ENCODE peak calls at places on chromosomes 2 and 18, in five cellular contexts. T is IMR-90; Q is tibial artery; F is colonic mucosa; X is CD4-positive, alpha-beta T cell. P is an unnamed sample.

GRCh38 chr2:237182422-237183123 is 96.9 kb downstream of the COPS8 start:
- DNase-seq in T (no peak), Q (no peak), F (no peak), X (no peak), P (no peak)

GRCh38 chr18:7886436-7886835 is 319.3 kb downstream of the PTPRM start:
- DNase-seq in T (no peak), Q (no peak), F (no peak), X (no peak), P (no peak)

GRCh38 chr18:61929881-61930640 is 37.3 kb upstream of the RNF152 start:
- DNase-seq in T (no peak), Q (no peak), F (no peak), X (no peak), P (no peak)

GRCh38 chr2:238938460-238939055 is 90.7 kb downstream of the TWIST2 start:
- DNase-seq in T (peak; percentile 94), Q (peak; percentile 92), F (peak; percentile 66), X (no peak), P (peak; percentile 96)

GRCh38 chr2:191350826-191351225 is 105.6 kb downstream of the MYO1B start:
- DNase-seq in T (peak; percentile 52), Q (no peak), F (no peak), X (no peak), P (no peak)

GRCh38 chr2:168189835-168190426 is 57.5 kb downstream of the STK39 start:
- DNase-seq in T (peak; percentile 84), Q (no peak), F (no peak), X (no peak), P (no peak)

GRCh38 chr2:51329512-51329911 is 297.6 kb upstream of the NRXN1 start:
- DNase-seq in T (peak; percentile 75), Q (no peak), F (no peak), X (no peak), P (no peak)

GRCh38 chr18:13179566-13180113 is 38.9 kb upstream of the LDLRAD4 start:
- DNase-seq in T (no peak), Q (no peak), F (peak; percentile 83), X (no peak), P (no peak)

GRCh38 chr2:36511858-36512630 is 85.9 kb downstream of the FEZ2 start:
- DNase-seq in T (no peak), Q (no peak), F (no peak), X (no peak), P (no peak)

GRCh38 chr2:19299522-19299921 is 58.9 kb downstream of the OSR1 start:
- DNase-seq in T (peak; percentile 31), Q (no peak), F (no peak), X (no peak), P (no peak)

GRCh38 chr2:62456721-62457539 is 49.1 kb downstream of the TMEM17 start:
- DNase-seq in T (peak; percentile 78), Q (peak; percentile 60), F (peak; percentile 76), X (peak; percentile 60), P (peak; percentile 76)

GRCh38 chr2:67840460-67841068 is 222.2 kb downstream of the C1D start:
- DNase-seq in T (peak; percentile 82), Q (peak; percentile 35), F (peak; percentile 58), X (no peak), P (no peak)

DNA sequence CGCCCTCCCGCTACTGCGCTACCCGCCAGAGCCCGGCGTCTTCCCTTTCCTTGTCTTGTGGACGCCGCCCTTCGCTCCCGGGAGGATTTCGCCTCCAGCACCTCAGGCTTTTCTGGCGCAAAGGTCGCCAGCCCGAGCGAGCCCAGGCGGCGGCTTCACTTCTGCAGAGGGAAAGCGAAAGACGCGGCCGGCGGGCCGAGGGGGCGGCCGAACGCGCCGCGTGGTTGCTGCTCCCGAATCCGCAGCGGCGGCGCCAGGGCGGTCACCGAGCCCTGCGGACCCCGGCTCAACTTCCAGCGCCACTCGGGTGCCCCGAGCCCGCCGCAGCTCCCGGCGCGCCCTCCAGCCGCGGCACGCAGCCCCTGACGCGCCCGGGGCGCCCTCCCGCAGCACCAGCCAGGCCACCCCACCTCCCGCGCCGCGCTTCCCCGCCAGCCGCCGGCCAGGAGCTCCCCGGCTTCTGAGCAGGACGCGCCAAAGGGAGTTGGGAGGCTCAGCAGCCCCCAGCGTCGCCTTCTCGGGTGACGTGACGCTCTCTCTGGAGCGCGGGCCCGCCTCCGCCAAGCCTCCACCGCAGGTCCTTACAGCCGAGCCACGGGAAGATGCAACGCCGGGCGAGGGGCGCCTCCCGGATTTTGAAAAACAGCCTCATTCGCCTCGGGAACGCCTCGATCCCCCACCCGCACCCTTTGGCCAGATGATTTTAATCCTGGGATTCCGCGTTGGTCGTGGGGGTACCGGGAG is 84.9 kb upstream of the EPB41L3 start:
- DNase-seq in T (peak; percentile 17), Q (peak; percentile 41), F (peak; percentile 82), X (no peak), P (peak; percentile 66)
- H3K27me3 ChIP-seq in T (peaks cover 18% of the 10 kb centered on the region), Q (peaks cover 33% of the 10 kb centered on the region), F (no peaks in the 10 kb centered on the region), X (peaks cover 38% of the 10 kb centered on the region), P (no peaks in the 10 kb centered on the region)

GRCh38 chr18:41144444-41144843 is 810.6 kb upstream of the PIK3C3 start:
- DNase-seq in T (peak; percentile 82), Q (no peak), F (no peak), X (no peak), P (no peak)
- H3K27ac ChIP-seq in T (no peak overlapping the region), Q (no peak overlapping the region), F (no peak overlapping the region), X (no peak overlapping the region), P (no peak overlapping the region)

GRCh38 chr2:118856330-118856977 is 9.0 kb upstream of the EN1 start:
- DNase-seq in T (no peak), Q (no peak), F (no peak), X (no peak), P (no peak)

GRCh38 chr2:118857677-118858484 is 10.4 kb upstream of the EN1 start:
- DNase-seq in T (no peak), Q (no peak), F (no peak), X (no peak), P (no peak)

GRCh38 chr2:118855451-118856279 is 8.2 kb upstream of the EN1 start:
- DNase-seq in T (peak; percentile 52), Q (peak; percentile 77), F (peak; percentile 85), X (peak; percentile 83), P (peak; percentile 76)

GRCh38 chr2:118858485-118859156 is 11.2 kb upstream of the EN1 start:
- DNase-seq in T (no peak), Q (no peak), F (no peak), X (no peak), P (no peak)

GRCh38 chr2:118856978-118857676 is 9.7 kb upstream of the EN1 start:
- DNase-seq in T (no peak), Q (no peak), F (no peak), X (no peak), P (no peak)
- H3K27me3 ChIP-seq in T (peaks cover 86% of the 10 kb centered on the region), Q (peaks cover 96% of the 10 kb centered on the region), F (peaks cover 81% of the 10 kb centered on the region), X (peaks cover 100% of the 10 kb centered on the region), P (peaks cover 51% of the 10 kb centered on the region)

GRCh38 chr2:75018162-75018561 is 59.7 kb downstream of the POLE4 start:
- DNase-seq in T (no peak), Q (no peak), F (no peak), X (no peak), P (no peak)
- H3K27ac ChIP-seq in T (no peak overlapping the region), Q (no peak overlapping the region), F (no peak overlapping the region), X (no peak overlapping the region), P (no peak overlapping the region)

GRCh38 chr2:170819941-170820646 is 3.4 kb downstream of the GAD1 start:
- DNase-seq in T (no peak), Q (no peak), F (no peak), X (no peak), P (no peak)
- H3K27me3 ChIP-seq in T (peaks cover 95% of the 10 kb centered on the region), Q (peaks cover 62% of the 10 kb centered on the region), F (peaks cover 82% of the 10 kb centered on the region), X (peaks cover 92% of the 10 kb centered on the region), P (peaks cover 49% of the 10 kb centered on the region)

GRCh38 chr18:79792988-79793355 is 4.8 kb upstream of the KCNG2 start:
- DNase-seq in T (no peak), Q (no peak), F (no peak), X (no peak), P (no peak)

GRCh38 chr18:79789091-79789891 is 8.4 kb upstream of the KCNG2 start:
- DNase-seq in T (no peak), Q (no peak), F (no peak), X (no peak), P (no peak)

GRCh38 chr18:79792096-79792987 is 5.4 kb upstream of the KCNG2 start:
- DNase-seq in T (no peak), Q (no peak), F (no peak), X (no peak), P (no peak)

GRCh38 chr18:79789901-79790885 is 7.5 kb upstream of the KCNG2 start:
- DNase-seq in T (no peak), Q (no peak), F (no peak), X (no peak), P (no peak)

DNA sequence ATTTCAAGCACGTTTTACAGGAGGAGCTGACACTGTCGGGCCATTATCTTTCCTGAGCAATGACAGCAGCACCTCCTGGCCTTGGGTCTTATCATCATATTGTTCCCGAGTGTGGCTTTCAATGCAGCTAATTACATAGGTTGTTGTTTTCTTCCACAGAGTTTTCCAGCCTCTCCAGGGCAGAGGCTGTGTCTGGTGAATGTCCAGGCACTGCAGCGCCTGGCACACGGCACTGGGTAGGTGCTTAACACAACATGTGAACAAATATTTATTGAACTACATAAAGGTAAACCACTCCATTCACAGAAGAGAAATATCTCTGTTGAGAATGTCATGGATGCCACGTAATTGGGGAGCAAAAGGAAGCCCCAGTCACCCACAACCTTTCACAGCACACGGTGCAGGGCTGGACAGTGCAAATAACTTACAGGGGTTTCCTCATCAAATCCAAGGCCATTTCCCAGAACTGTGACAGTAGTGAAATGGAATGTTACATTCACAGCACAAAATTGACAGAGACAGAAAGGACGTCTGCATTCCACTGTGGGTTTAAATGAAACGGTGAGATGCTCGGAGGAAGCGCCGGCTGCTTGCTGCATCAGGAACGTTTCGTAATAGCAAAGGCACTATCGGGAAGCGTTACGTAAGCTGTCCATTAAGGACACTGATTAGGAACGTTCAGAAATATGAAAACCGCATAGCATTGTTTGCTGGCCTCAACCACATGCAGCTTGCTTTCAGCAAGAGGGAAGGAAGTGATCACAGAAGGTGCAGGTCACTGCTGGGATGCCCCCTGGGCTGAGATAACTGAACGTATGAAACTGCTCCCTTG is 6.4 kb upstream of the KCNG2 start:
- DNase-seq in T (peak; percentile 99), Q (peak; percentile 56), F (no peak), X (no peak), P (peak; percentile 81)
- H3K27ac ChIP-seq in T (peak overlapping the region; percentile 88), Q (no peak overlapping the region), F (no peak overlapping the region), X (no peak overlapping the region), P (no peak overlapping the region)

GRCh38 chr2:118837621-118838020 is 9.8 kb downstream of the EN1 start:
- DNase-seq in T (no peak), Q (no peak), F (no peak), X (no peak), P (no peak)
- H3K27me3 ChIP-seq in T (peaks cover 95% of the 10 kb centered on the region), Q (peaks cover 100% of the 10 kb centered on the region), F (peaks cover 88% of the 10 kb centered on the region), X (peaks cover 99% of the 10 kb centered on the region), P (peaks cover 83% of the 10 kb centered on the region)

DNA sequence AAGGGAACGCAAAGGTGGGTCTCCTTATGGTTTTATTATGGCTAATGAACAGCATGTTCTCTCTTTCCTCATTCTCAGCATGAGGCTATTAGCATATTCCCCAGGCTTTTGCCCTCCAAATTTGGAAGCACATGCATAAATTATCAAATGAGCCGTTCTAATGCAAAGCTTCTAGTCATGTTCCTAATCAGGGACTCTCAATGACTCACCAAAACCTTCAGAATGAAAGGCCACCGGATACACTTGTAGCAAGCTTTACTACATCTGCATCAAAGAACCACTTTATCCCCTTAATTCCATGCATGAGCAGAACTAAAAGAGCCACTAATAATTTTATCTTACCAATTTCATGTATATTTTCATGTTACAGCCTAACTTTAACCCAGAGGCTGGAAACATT is 310.5 kb downstream of the LRATD1 start:
- DNase-seq in T (no peak), Q (no peak), F (no peak), X (no peak), P (no peak)
- H3K27ac ChIP-seq in T (no peak overlapping the region), Q (no peak overlapping the region), F (no peak overlapping the region), X (no peak overlapping the region), P (no peak overlapping the region)

P was measured in right atrium auricular region.